ENCODE peak calls at places on chromosome 22, in four cellular contexts. Z is left lung, R is K562, V is uterus. J is an unnamed sample. For H3K27me3, the result is how much of the 10 kb centered on the place peaks cover.

GRCh38 chr22:27828214-27828587 is 26.6 kb upstream of the MN1 start:
- DNase-seq in Z (no peak), R (no peak), V (no peak), J (peak)

GRCh38 chr22:50329236-50329635 is 2.4 kb upstream of the DENND6B start:
- DNase-seq in Z (no peak), R (no peak), V (no peak), J (no peak)

GRCh38 chr22:40324468-40325305 is 21.6 kb upstream of the ADSL start:
- DNase-seq in Z (no peak), R (no peak), V (no peak), J (no peak)

GRCh38 chr22:32482708-32483107 is 8.1 kb downstream of the FBXO7 start:
- DNase-seq in Z (no peak), R (no peak), V (no peak), J (no peak)

GRCh38 chr22:31637938-31638618 is 23.9 kb downstream of the PISD start:
- DNase-seq in Z (peak), R (no peak), V (no peak), J (no peak)

GRCh38 chr22:27651486-27651885 is 150.1 kb downstream of the MN1 start:
- DNase-seq in Z (no peak), R (no peak), V (no peak), J (peak)

GRCh38 chr22:27628891-27629631 is 172.5 kb downstream of the MN1 start:
- DNase-seq in Z (no peak), R (no peak), V (no peak), J (no peak)

GRCh38 chr22:44550666-44551491 is 52.8 kb upstream of the RTL6 start:
- DNase-seq in Z (peak), R (no peak), V (peak), J (peak)

GRCh38 chr22:39214383-39215069 is 30.3 kb downstream of the PDGFB start:
- DNase-seq in Z (peak), R (no peak), V (no peak), J (no peak)

GRCh38 chr22:19875531-19876313 is 21.0 kb upstream of the GNB1L start:
- DNase-seq in Z (peak), R (peak), V (peak), J (peak)

GRCh38 chr22:49247194-49247924 is 580.3 kb downstream of the BRD1 start:
- DNase-seq in Z (no peak), R (no peak), V (peak), J (no peak)

GRCh38 chr22:46081831-46082210 is 68.5 kb upstream of the PPARA start:
- DNase-seq in Z (no peak), R (no peak), V (peak), J (peak)

GRCh38 chr22:45966892-45967365 is 10.0 kb downstream of the WNT7B start:
- DNase-seq in Z (no peak), R (no peak), V (no peak), J (no peak)

GRCh38 chr22:50308597-50308935 is 1.1 kb upstream of the PLXNB2 start:
- DNase-seq in Z (peak), R (peak), V (peak), J (peak)

GRCh38 chr22:24247011-24247507 is 2.2 kb upstream of the GGT5 start:
- DNase-seq in Z (no peak), R (no peak), V (no peak), J (no peak)

GRCh38 chr22:46734830-46735453 is 3.1 kb downstream of the CERK start:
- DNase-seq in Z (peak), R (no peak), V (no peak), J (no peak)

GRCh38 chr22:17726561-17727243 is 47.6 kb downstream of the BID start:
- DNase-seq in Z (no peak), R (no peak), V (no peak), J (no peak)

GRCh38 chr22:44479662-44480061 is 18.4 kb downstream of the RTL6 start:
- DNase-seq in Z (no peak), R (no peak), V (no peak), J (no peak)

GRCh38 chr22:49983148-49984042 is 22.8 kb downstream of the PIM3 start:
- DNase-seq in Z (no peak), R (no peak), V (peak), J (peak)

GRCh38 chr22:38948181-38948940 is 9.0 kb upstream of the APOBEC3A start:
- DNase-seq in Z (peak), R (no peak), V (no peak), J (no peak)

GRCh38 chr22:24418786-24419479 is 8.5 kb upstream of the ADORA2A start:
- DNase-seq in Z (peak), R (no peak), V (no peak), J (no peak)

GRCh38 chr22:34308101-34308500 is 387.8 kb upstream of the LARGE1 start:
- DNase-seq in Z (no peak), R (no peak), V (no peak), J (no peak)

GRCh38 chr22:40345801-40346177 is 511 bp upstream of the ADSL start:
- DNase-seq in Z (peak), R (peak), V (no peak), J (no peak)

GRCh38 chr22:46589141-46589748 is 30.9 kb upstream of the GRAMD4 start:
- DNase-seq in Z (no peak), R (peak), V (no peak), J (no peak)

GRCh38 chr22:46614070-46614931 is 5.9 kb upstream of the GRAMD4 start:
- DNase-seq in Z (no peak), R (no peak), V (no peak), J (no peak)

GRCh38 chr22:24370426-24370825 is 57.0 kb upstream of the ADORA2A start:
- DNase-seq in Z (no peak), R (no peak), V (no peak), J (no peak)

GRCh38 chr22:17501679-17502285 is 61.5 kb upstream of the SLC25A18 start:
- DNase-seq in Z (no peak), R (peak), V (no peak), J (no peak)

DNA sequence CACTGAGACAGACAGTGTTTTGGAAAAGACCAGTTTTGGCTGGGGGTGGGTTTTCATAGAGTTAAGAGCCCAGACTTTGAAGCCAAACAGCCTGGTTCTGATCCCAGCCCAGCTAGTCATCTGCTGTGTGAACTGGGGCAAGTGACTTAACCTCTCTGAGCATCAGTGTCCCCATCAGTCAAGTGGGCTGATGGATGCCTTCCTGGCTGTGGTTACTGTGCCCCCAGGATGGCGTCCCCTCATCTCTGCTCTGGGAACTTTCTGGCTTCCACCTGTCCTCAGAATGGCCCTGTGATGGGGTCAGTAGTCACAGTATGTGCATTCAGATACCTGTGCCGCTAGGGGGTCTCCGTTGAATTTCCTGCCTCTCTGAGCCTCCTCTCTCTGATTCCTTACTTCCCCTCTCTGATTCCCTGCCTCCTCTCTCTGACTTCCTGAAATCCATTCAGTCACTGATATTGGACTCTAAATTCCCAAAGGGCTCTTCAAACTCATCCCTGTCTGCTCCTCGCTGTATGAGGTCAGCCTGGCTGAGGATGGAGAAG is 2.4 kb downstream of the RASD2 start:
- DNase-seq in Z (no peak), R (no peak), V (no peak), J (no peak)
- TF ChIP-seq CTCF in Z (no peak), R (no peak), V (no peak), J (no peak)

GRCh38 chr22:22193923-22194322 is 50.7 kb upstream of the VPREB1 start:
- DNase-seq in Z (no peak), R (no peak), V (no peak), J (no peak)
- H3K27me3 ChIP-seq in Z (under half), R (under half), V (under half), J (under half)

GRCh38 chr22:21446128-21446826 is 20.9 kb upstream of the TMEM191C start:
- DNase-seq in Z (no peak), R (no peak), V (no peak), J (no peak)

GRCh38 chr22:21446827-21447690 is 20.1 kb upstream of the TMEM191C start:
- DNase-seq in Z (no peak), R (no peak), V (no peak), J (peak)

GRCh38 chr22:21449531-21450319 is 17.5 kb upstream of the TMEM191C start:
- DNase-seq in Z (peak), R (no peak), V (no peak), J (peak)

GRCh38 chr22:21448627-21449416 is 18.4 kb upstream of the TMEM191C start:
- DNase-seq in Z (no peak), R (no peak), V (no peak), J (peak)

DNA sequence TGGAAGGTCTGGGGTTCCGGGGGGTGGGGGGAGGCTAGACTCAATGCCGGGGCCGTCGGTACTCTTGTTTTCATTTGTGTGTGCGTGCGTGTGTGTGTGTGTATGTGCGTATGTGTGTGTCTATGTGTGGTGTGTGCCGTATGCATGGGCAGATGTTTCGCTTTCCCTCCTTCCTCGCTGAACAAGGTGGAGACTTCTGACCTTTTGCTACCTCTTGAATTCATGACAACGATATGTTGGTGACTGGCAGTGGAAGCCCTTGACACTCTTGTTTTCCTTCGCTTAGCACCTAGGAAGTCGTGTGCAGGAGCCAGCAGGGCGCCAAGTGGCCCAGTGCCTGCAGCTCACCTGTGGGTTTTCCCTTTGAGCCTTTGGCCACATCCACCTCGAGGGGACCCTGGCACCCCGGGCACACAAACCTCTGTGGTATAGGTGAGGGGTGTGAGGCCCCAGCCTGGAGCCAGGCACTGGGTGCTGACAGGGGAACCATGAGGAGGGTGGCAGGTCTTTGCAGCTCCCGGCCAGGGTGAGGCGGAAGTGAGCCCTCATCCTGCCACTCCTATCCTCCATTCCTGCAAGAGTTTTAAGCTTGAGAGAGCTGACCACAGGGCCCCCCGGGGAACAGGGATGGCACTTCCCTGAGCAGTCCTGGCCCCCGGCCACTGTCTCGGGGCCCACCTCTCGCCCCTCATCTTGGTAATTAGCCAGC is 19.3 kb upstream of the TMEM191C start:
- DNase-seq in Z (no peak), R (peak), V (no peak), J (no peak)
- TF ChIP-seq CTCF in Z (no peak), R (peak), V (no peak), J (no peak)

GRCh38 chr22:42472671-42473070 is 40.5 kb upstream of the NFAM1 start:
- DNase-seq in Z (no peak), R (no peak), V (no peak), J (no peak)

GRCh38 chr22:42473484-42474193 is 41.4 kb upstream of the NFAM1 start:
- DNase-seq in Z (no peak), R (peak), V (no peak), J (no peak)

GRCh38 chr22:42468841-42469240 is 36.6 kb upstream of the NFAM1 start:
- DNase-seq in Z (no peak), R (peak), V (no peak), J (no peak)

GRCh38 chr22:42475122-42475521 is 42.9 kb upstream of the NFAM1 start:
- DNase-seq in Z (no peak), R (no peak), V (no peak), J (no peak)

DNA sequence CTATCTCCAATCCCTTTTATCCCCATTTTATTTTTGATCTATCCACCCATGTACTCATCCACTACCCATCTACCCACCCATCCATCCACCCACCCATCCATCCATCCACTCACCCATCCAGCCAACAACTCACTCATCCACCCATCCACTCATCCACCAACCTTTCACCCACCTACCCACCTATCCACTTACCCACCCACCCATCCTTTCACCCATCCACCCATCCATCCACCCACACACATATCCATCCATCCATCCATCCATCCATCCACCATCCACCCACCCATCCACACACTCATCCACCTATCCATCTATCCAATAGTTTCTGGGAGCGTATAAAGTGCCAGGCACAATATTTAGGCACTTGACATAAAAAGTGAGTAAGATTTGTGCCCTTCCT is 39.2 kb upstream of the NFAM1 start:
- DNase-seq in Z (no peak), R (no peak), V (no peak), J (no peak)
- H3K27me3 ChIP-seq in Z (under half), R (under half), V (under half), J (under half)

DNA sequence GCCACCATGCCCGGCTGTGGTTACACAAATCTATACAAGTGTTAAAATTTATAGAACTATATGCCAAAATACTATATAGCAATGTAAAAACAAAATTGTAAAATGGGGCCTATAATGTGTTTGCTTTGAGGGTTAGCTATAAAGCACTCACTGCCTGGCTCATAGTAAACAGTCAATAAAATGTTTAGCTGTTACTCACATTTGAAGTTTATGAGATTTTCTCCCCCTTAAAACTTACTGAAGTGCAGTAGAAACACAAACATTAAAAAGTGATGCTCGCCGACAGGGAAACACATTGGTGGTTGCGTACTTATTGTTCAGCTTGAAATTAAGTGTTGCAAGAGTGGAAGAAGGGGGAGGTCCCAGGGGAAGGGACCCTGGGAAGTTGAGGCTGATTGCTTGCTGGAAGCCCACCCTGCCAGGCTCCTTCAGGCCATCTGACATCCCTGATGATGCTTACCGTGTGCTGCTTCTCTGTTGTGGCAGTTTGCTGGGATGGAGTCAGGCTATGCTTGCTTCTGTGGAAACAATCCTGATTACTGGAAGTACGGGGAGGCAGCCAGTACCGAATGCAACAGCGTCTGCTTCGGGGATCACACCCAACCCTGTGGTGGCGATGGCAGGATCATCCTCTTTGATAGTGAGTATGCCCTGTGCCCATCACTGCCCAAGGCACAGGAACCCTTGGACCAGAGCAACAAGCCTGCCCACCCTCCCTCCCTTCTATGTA is 52.1 kb downstream of the KREMEN1 start:
- DNase-seq in Z (no peak), R (no peak), V (no peak), J (no peak)
- TF ChIP-seq CTCF in Z (no peak), R (no peak), V (no peak), J (no peak)

J was measured in ovary.